ENCODE peak calls at places on chromosomes 2 and 18, in five cellular contexts. One of them, this sample, is unnamed.

GRCh38 chr2:101817488-101817887 is 120.0 kb downstream of the MAP4K4 start:
- DNase-seq in H9: no peak
- DNase-seq in mesendoderm: no peak
- DNase-seq in H1: no peak
- DNase-seq in IMR-90: no peak
- DNase-seq in this sample: no peak

GRCh38 chr2:125405816-125406215 is 1250.1 kb upstream of the GYPC start:
- DNase-seq in mesendoderm: peak; percentile 84
- DNase-seq in H1: no peak
- DNase-seq in H9: no peak
- DNase-seq in IMR-90: peak; percentile 97
- DNase-seq in this sample: no peak

GRCh38 chr2:202114798-202115197 is 41.7 kb downstream of the KIAA2012 start:
- DNase-seq in H9: no peak
- DNase-seq in H1: no peak
- DNase-seq in IMR-90: no peak
- DNase-seq in mesendoderm: no peak
- DNase-seq in this sample: no peak

GRCh38 chr2:179995735-179996134 is 11.4 kb downstream of the CWC22 start:
- DNase-seq in IMR-90: no peak
- DNase-seq in mesendoderm: no peak
- DNase-seq in H1: no peak
- DNase-seq in H9: no peak
- DNase-seq in this sample: no peak

GRCh38 chr2:241083091-241083415 is 19.0 kb downstream of the MTERF4 start:
- DNase-seq in H1: no peak
- DNase-seq in mesendoderm: no peak
- DNase-seq in H9: no peak
- DNase-seq in IMR-90: no peak
- DNase-seq in this sample: no peak

GRCh38 chr2:178404380-178404767 is 46.6 kb downstream of the PRKRA start:
- DNase-seq in H1: no peak
- DNase-seq in H9: no peak
- DNase-seq in IMR-90: peak; percentile 95
- DNase-seq in mesendoderm: no peak
- DNase-seq in this sample: no peak

GRCh38 chr2:182672471-182673165 is 43.4 kb upstream of the DNAJC10 start:
- DNase-seq in IMR-90: peak; percentile 91
- DNase-seq in mesendoderm: no peak
- DNase-seq in H9: no peak
- DNase-seq in H1: no peak
- DNase-seq in this sample: no peak

GRCh38 chr18:50410894-50411293 is 36.0 kb downstream of the SKA1 start:
- DNase-seq in IMR-90: peak; percentile 50
- DNase-seq in mesendoderm: no peak
- DNase-seq in H1: no peak
- DNase-seq in H9: no peak
- DNase-seq in this sample: no peak

GRCh38 chr2:67625178-67625577 is 228.0 kb downstream of the ETAA1 start:
- DNase-seq in H9: no peak
- DNase-seq in mesendoderm: no peak
- DNase-seq in IMR-90: peak; percentile 44
- DNase-seq in H1: no peak
- DNase-seq in this sample: no peak

GRCh38 chr18:35580748-35581534 is 599 bp upstream of the GALNT1 start:
- DNase-seq in H1: peak; percentile 7
- DNase-seq in H9: peak; percentile 62
- DNase-seq in IMR-90: peak; percentile 41
- DNase-seq in mesendoderm: peak; percentile 78
- DNase-seq in this sample: peak; percentile 75

GRCh38 chr18:35032113-35032512 is 9.1 kb upstream of the MAPRE2 start:
- DNase-seq in H1: no peak
- DNase-seq in mesendoderm: no peak
- DNase-seq in H9: no peak
- DNase-seq in IMR-90: no peak
- DNase-seq in this sample: no peak

GRCh38 chr2:215635071-215635787 is 199.4 kb upstream of the FN1 start:
- DNase-seq in mesendoderm: no peak
- DNase-seq in IMR-90: no peak
- DNase-seq in H1: no peak
- DNase-seq in H9: no peak
- DNase-seq in this sample: no peak

GRCh38 chr2:132374551-132374950 is 42.1 kb upstream of the GPR39 start:
- DNase-seq in H9: no peak
- DNase-seq in IMR-90: peak; percentile 44
- DNase-seq in H1: no peak
- DNase-seq in mesendoderm: no peak
- DNase-seq in this sample: no peak

GRCh38 chr2:168699834-168700417 is 102.5 kb upstream of the NOSTRIN start:
- DNase-seq in IMR-90: peak; percentile 87
- DNase-seq in H1: no peak
- DNase-seq in mesendoderm: no peak
- DNase-seq in H9: no peak
- DNase-seq in this sample: no peak

GRCh38 chr18:14093526-14093925 is 38.7 kb downstream of the ZNF519 start:
- DNase-seq in IMR-90: no peak
- DNase-seq in H9: no peak
- DNase-seq in H1: no peak
- DNase-seq in mesendoderm: no peak
- DNase-seq in this sample: no peak

GRCh38 chr2:10414591-10414990 is 33.5 kb downstream of the ODC1 start:
- DNase-seq in mesendoderm: no peak
- DNase-seq in H9: no peak
- DNase-seq in IMR-90: peak; percentile 32
- DNase-seq in H1: no peak
- DNase-seq in this sample: no peak

GRCh38 chr2:209387389-209387788 is 36.5 kb upstream of the MAP2 start:
- DNase-seq in IMR-90: no peak
- DNase-seq in mesendoderm: no peak
- DNase-seq in H9: no peak
- DNase-seq in H1: no peak
- DNase-seq in this sample: no peak

GRCh38 chr2:55150834-55151233 is 81.3 kb downstream of the CLHC1 start:
- DNase-seq in H9: no peak
- DNase-seq in IMR-90: no peak
- DNase-seq in mesendoderm: no peak
- DNase-seq in H1: no peak
- DNase-seq in this sample: no peak

GRCh38 chr2:16553222-16553621 is 112.4 kb downstream of the CYRIA start:
- DNase-seq in mesendoderm: peak; percentile 53
- DNase-seq in IMR-90: peak; percentile 33
- DNase-seq in H1: no peak
- DNase-seq in H9: peak; percentile 37
- DNase-seq in this sample: peak; percentile 31

GRCh38 chr2:209614630-209615369 is 156.8 kb upstream of the UNC80 start:
- DNase-seq in IMR-90: no peak
- DNase-seq in mesendoderm: peak; percentile 57
- DNase-seq in H9: peak; percentile 47
- DNase-seq in H1: peak; percentile 73
- DNase-seq in this sample: peak; percentile 77

GRCh38 chr18:3660719-3661118 is 210.7 kb downstream of the TGIF1 start:
- DNase-seq in H9: no peak
- DNase-seq in H1: no peak
- DNase-seq in IMR-90: no peak
- DNase-seq in mesendoderm: no peak
- DNase-seq in this sample: no peak

GRCh38 chr2:10926191-10926830 is 14.6 kb downstream of the KCNF1 start:
- DNase-seq in IMR-90: no peak
- DNase-seq in H9: no peak
- DNase-seq in mesendoderm: no peak
- DNase-seq in H1: no peak
- DNase-seq in this sample: no peak

GRCh38 chr2:110848519-110848918 is 116.1 kb downstream of the ACOXL start:
- DNase-seq in H1: no peak
- DNase-seq in IMR-90: no peak
- DNase-seq in H9: no peak
- DNase-seq in mesendoderm: no peak
- DNase-seq in this sample: no peak

GRCh38 chr2:236903978-236904377 is 181.7 kb upstream of the COPS8 start:
- DNase-seq in H9: no peak
- DNase-seq in mesendoderm: no peak
- DNase-seq in H1: no peak
- DNase-seq in IMR-90: no peak
- DNase-seq in this sample: no peak

GRCh38 chr2:59076079-59076619 is 835.0 kb upstream of the FANCL start:
- DNase-seq in mesendoderm: no peak
- DNase-seq in IMR-90: no peak
- DNase-seq in H1: no peak
- DNase-seq in H9: no peak
- DNase-seq in this sample: no peak

GRCh38 chr18:3584266-3584665 is 134.3 kb downstream of the TGIF1 start:
- DNase-seq in IMR-90: no peak
- DNase-seq in mesendoderm: no peak
- DNase-seq in H1: no peak
- DNase-seq in H9: no peak
- DNase-seq in this sample: no peak

GRCh38 chr18:41933778-41934177 is 21.3 kb upstream of the PIK3C3 start:
- DNase-seq in IMR-90: no peak
- DNase-seq in H1: no peak
- DNase-seq in H9: peak; percentile 74
- DNase-seq in mesendoderm: peak; percentile 71
- DNase-seq in this sample: no peak

GRCh38 chr2:95025406-95026319 is at the start of gene MAL:
- DNase-seq in H1: no peak
- DNase-seq in IMR-90: no peak
- DNase-seq in mesendoderm: peak; percentile 52
- DNase-seq in H9: peak; percentile 68
- DNase-seq in this sample: peak; percentile 27

GRCh38 chr2:68847751-68848150 is 23.4 kb downstream of the BMP10 start:
- DNase-seq in mesendoderm: no peak
- DNase-seq in H9: no peak
- DNase-seq in IMR-90: no peak
- DNase-seq in H1: no peak
- DNase-seq in this sample: no peak

GRCh38 chr2:32626591-32627221 is 1.1 kb upstream of the TTC27 start:
- DNase-seq in H9: peak; percentile 55
- DNase-seq in H1: no peak
- DNase-seq in IMR-90: no peak
- DNase-seq in mesendoderm: peak; percentile 46
- DNase-seq in this sample: no peak

GRCh38 chr2:152925540-152926448 is 207.4 kb downstream of the ARL6IP6 start:
- DNase-seq in H9: peak; percentile 91
- DNase-seq in mesendoderm: peak; percentile 95
- DNase-seq in H1: peak; percentile 49
- DNase-seq in IMR-90: no peak
- DNase-seq in this sample: peak; percentile 80

GRCh38 chr18:495452-495851 is 5.0 kb downstream of the COLEC12 start:
- DNase-seq in H9: no peak
- DNase-seq in IMR-90: no peak
- DNase-seq in H1: no peak
- DNase-seq in mesendoderm: no peak
- DNase-seq in this sample: no peak

GRCh38 chr2:74876081-74876886 is 42.4 kb downstream of the HK2 start:
- DNase-seq in mesendoderm: peak; percentile 66
- DNase-seq in H1: no peak
- DNase-seq in IMR-90: peak; percentile 46
- DNase-seq in H9: peak; percentile 46
- DNase-seq in this sample: peak; percentile 39

GRCh38 chr18:79588636-79589481 is 90.7 kb upstream of the CTDP1 start:
- DNase-seq in IMR-90: peak; percentile 87
- DNase-seq in H9: no peak
- DNase-seq in mesendoderm: peak; percentile 39
- DNase-seq in H1: no peak
- DNase-seq in this sample: peak; percentile 41

GRCh38 chr2:44940612-44941464 is 664 bp upstream of the SIX3 start:
- DNase-seq in IMR-90: no peak
- DNase-seq in mesendoderm: peak; percentile 32
- DNase-seq in H9: no peak
- DNase-seq in H1: no peak
- DNase-seq in this sample: no peak

GRCh38 chr2:20509766-20510490 is 63.1 kb downstream of the RHOB start:
- DNase-seq in H9: peak; percentile 92
- DNase-seq in IMR-90: peak; percentile 49
- DNase-seq in H1: peak; percentile 31
- DNase-seq in mesendoderm: peak; percentile 92
- DNase-seq in this sample: no peak

GRCh38 chr2:47208852-47209606 is 53.9 kb upstream of the STPG4 start:
- DNase-seq in IMR-90: peak; percentile 87
- DNase-seq in H1: no peak
- DNase-seq in H9: no peak
- DNase-seq in mesendoderm: no peak
- DNase-seq in this sample: no peak
- H4K8ac ChIP-seq in IMR-90: peak overlapping the region; percentile 60
- H4K8ac ChIP-seq in H1: no peak overlapping the region
- H4K8ac ChIP-seq in H9: no peak overlapping the region
- H4K8ac ChIP-seq in mesendoderm: no peak overlapping the region
- H4K8ac ChIP-seq in this sample: no peak overlapping the region

GRCh38 chr2:120177011-120177621 is 46.1 kb downstream of the TMEM185B start:
- DNase-seq in IMR-90: no peak
- DNase-seq in H1: no peak
- DNase-seq in H9: peak; percentile 49
- DNase-seq in mesendoderm: peak; percentile 18
- DNase-seq in this sample: no peak

GRCh38 chr2:120176526-120176925 is 46.7 kb downstream of the TMEM185B start:
- DNase-seq in H9: no peak
- DNase-seq in mesendoderm: no peak
- DNase-seq in IMR-90: no peak
- DNase-seq in H1: no peak
- DNase-seq in this sample: no peak

GRCh38 chr2:120177973-120178372 is 45.2 kb downstream of the TMEM185B start:
- DNase-seq in mesendoderm: no peak
- DNase-seq in H9: no peak
- DNase-seq in H1: no peak
- DNase-seq in IMR-90: no peak
- DNase-seq in this sample: no peak

GRCh38 chr2:120180066-120180465 is 43.1 kb downstream of the TMEM185B start:
- DNase-seq in H9: no peak
- DNase-seq in IMR-90: no peak
- DNase-seq in H1: no peak
- DNase-seq in mesendoderm: peak; percentile 73
- DNase-seq in this sample: no peak

GRCh38 chr2:120175000-120175581 is 48.1 kb downstream of the TMEM185B start:
- DNase-seq in H9: no peak
- DNase-seq in IMR-90: peak; percentile 79
- DNase-seq in mesendoderm: peak; percentile 68
- DNase-seq in H1: no peak
- DNase-seq in this sample: peak; percentile 50
- H3K4me2 ChIP-seq in H9: no peak overlapping the region
- H3K4me2 ChIP-seq in IMR-90: no peak overlapping the region
- H3K4me2 ChIP-seq in mesendoderm: no peak overlapping the region
- H3K4me2 ChIP-seq in H1: no peak overlapping the region
- H3K4me2 ChIP-seq in this sample: no peak overlapping the region

GRCh38 chr18:25962919-25963318 is 127.5 kb downstream of the SS18 start:
- DNase-seq in H1: no peak
- DNase-seq in mesendoderm: no peak
- DNase-seq in H9: no peak
- DNase-seq in IMR-90: no peak
- DNase-seq in this sample: no peak
- H4K8ac ChIP-seq in H1: no peak overlapping the region
- H4K8ac ChIP-seq in mesendoderm: no peak overlapping the region
- H4K8ac ChIP-seq in H9: no peak overlapping the region
- H4K8ac ChIP-seq in IMR-90: no peak overlapping the region
- H4K8ac ChIP-seq in this sample: no peak overlapping the region

GRCh38 chr2:134249755-134250154 is 4.1 kb upstream of the MGAT5 start:
- DNase-seq in IMR-90: no peak
- DNase-seq in H9: no peak
- DNase-seq in mesendoderm: no peak
- DNase-seq in H1: no peak
- DNase-seq in this sample: no peak
- H3K4me2 ChIP-seq in IMR-90: no peak overlapping the region
- H3K4me2 ChIP-seq in H9: no peak overlapping the region
- H3K4me2 ChIP-seq in mesendoderm: no peak overlapping the region
- H3K4me2 ChIP-seq in H1: no peak overlapping the region
- H3K4me2 ChIP-seq in this sample: no peak overlapping the region

GRCh38 chr2:231706731-231707624 is 1.3 kb upstream of the PTMA start:
- DNase-seq in mesendoderm: peak; percentile 99
- DNase-seq in IMR-90: peak; percentile 99
- DNase-seq in H1: peak; percentile 96
- DNase-seq in H9: peak; percentile 98
- DNase-seq in this sample: peak; percentile 98
- H4K8ac ChIP-seq in mesendoderm: peak overlapping the region; percentile 93
- H4K8ac ChIP-seq in IMR-90: peak overlapping the region; percentile 86
- H4K8ac ChIP-seq in H1: peak overlapping the region; percentile 100
- H4K8ac ChIP-seq in H9: peak overlapping the region; percentile 99
- H4K8ac ChIP-seq in this sample: peak overlapping the region; percentile 100